ENCODE peak calls at places on chromosomes 13 and 19, in six cellular contexts. One of them, this sample, is unnamed.

GRCh38 chr13:39766464-39767167 is 111.2 kb downstream of the COG6 start:
- DNase-seq in fibroblast of lung: no peak
- DNase-seq in stimulated activated CD4-positive, alpha-beta T cell treated with anti-CD3 and anti-CD28 coated beads, Interleukin-4, amount 100 ng/mL, for 1 hour: no peak
- DNase-seq in naive thymus-derived CD8-positive, alpha-beta T cell: no peak
- DNase-seq in SHP77: no peak
- DNase-seq in astrocyte of the hippocampus: peak
- DNase-seq in this sample: no peak

GRCh38 chr19:46994141-46994686 is 25.4 kb upstream of the NPAS1 start:
- DNase-seq in fibroblast of lung: no peak
- DNase-seq in stimulated activated CD4-positive, alpha-beta T cell treated with anti-CD3 and anti-CD28 coated beads, Interleukin-4, amount 100 ng/mL, for 1 hour: no peak
- DNase-seq in naive thymus-derived CD8-positive, alpha-beta T cell: no peak
- DNase-seq in SHP77: no peak
- DNase-seq in astrocyte of the hippocampus: no peak
- DNase-seq in this sample: no peak

GRCh38 chr13:31818236-31818635 is 78.9 kb downstream of the RXFP2 start:
- DNase-seq in fibroblast of lung: peak
- DNase-seq in stimulated activated CD4-positive, alpha-beta T cell treated with anti-CD3 and anti-CD28 coated beads, Interleukin-4, amount 100 ng/mL, for 1 hour: no peak
- DNase-seq in naive thymus-derived CD8-positive, alpha-beta T cell: no peak
- DNase-seq in SHP77: no peak
- DNase-seq in astrocyte of the hippocampus: no peak
- DNase-seq in this sample: no peak

GRCh38 chr19:30722801-30723200 is 350.6 kb downstream of the ZNF536 start:
- DNase-seq in fibroblast of lung: no peak
- DNase-seq in stimulated activated CD4-positive, alpha-beta T cell treated with anti-CD3 and anti-CD28 coated beads, Interleukin-4, amount 100 ng/mL, for 1 hour: no peak
- DNase-seq in naive thymus-derived CD8-positive, alpha-beta T cell: no peak
- DNase-seq in SHP77: no peak
- DNase-seq in astrocyte of the hippocampus: no peak
- DNase-seq in this sample: no peak

GRCh38 chr13:48233886-48234488 is 981 bp downstream of the ITM2B start:
- DNase-seq in fibroblast of lung: peak
- DNase-seq in stimulated activated CD4-positive, alpha-beta T cell treated with anti-CD3 and anti-CD28 coated beads, Interleukin-4, amount 100 ng/mL, for 1 hour: no peak
- DNase-seq in naive thymus-derived CD8-positive, alpha-beta T cell: no peak
- DNase-seq in SHP77: no peak
- DNase-seq in astrocyte of the hippocampus: peak
- DNase-seq in this sample: no peak

GRCh38 chr13:43883636-43884035 is 3.9 kb downstream of the LACC1 start:
- DNase-seq in fibroblast of lung: peak
- DNase-seq in stimulated activated CD4-positive, alpha-beta T cell treated with anti-CD3 and anti-CD28 coated beads, Interleukin-4, amount 100 ng/mL, for 1 hour: no peak
- DNase-seq in naive thymus-derived CD8-positive, alpha-beta T cell: no peak
- DNase-seq in SHP77: no peak
- DNase-seq in astrocyte of the hippocampus: no peak
- DNase-seq in this sample: no peak

GRCh38 chr13:106151056-106151699 is 384.3 kb downstream of the EFNB2 start:
- DNase-seq in fibroblast of lung: peak
- DNase-seq in stimulated activated CD4-positive, alpha-beta T cell treated with anti-CD3 and anti-CD28 coated beads, Interleukin-4, amount 100 ng/mL, for 1 hour: no peak
- DNase-seq in naive thymus-derived CD8-positive, alpha-beta T cell: no peak
- DNase-seq in SHP77: no peak
- DNase-seq in astrocyte of the hippocampus: peak
- DNase-seq in this sample: no peak

GRCh38 chr13:23579072-23579885 is 9.1 kb downstream of the TNFRSF19 start:
- DNase-seq in fibroblast of lung: peak
- DNase-seq in stimulated activated CD4-positive, alpha-beta T cell treated with anti-CD3 and anti-CD28 coated beads, Interleukin-4, amount 100 ng/mL, for 1 hour: peak
- DNase-seq in naive thymus-derived CD8-positive, alpha-beta T cell: peak
- DNase-seq in SHP77: peak
- DNase-seq in astrocyte of the hippocampus: peak
- DNase-seq in this sample: peak

GRCh38 chr19:867301-867793 is 7.9 kb downstream of the CFD start:
- DNase-seq in fibroblast of lung: no peak
- DNase-seq in stimulated activated CD4-positive, alpha-beta T cell treated with anti-CD3 and anti-CD28 coated beads, Interleukin-4, amount 100 ng/mL, for 1 hour: no peak
- DNase-seq in naive thymus-derived CD8-positive, alpha-beta T cell: no peak
- DNase-seq in SHP77: no peak
- DNase-seq in astrocyte of the hippocampus: no peak
- DNase-seq in this sample: peak

GRCh38 chr19:13013649-13014048 is 18.4 kb downstream of the NFIX start:
- DNase-seq in fibroblast of lung: peak
- DNase-seq in stimulated activated CD4-positive, alpha-beta T cell treated with anti-CD3 and anti-CD28 coated beads, Interleukin-4, amount 100 ng/mL, for 1 hour: no peak
- DNase-seq in naive thymus-derived CD8-positive, alpha-beta T cell: no peak
- DNase-seq in SHP77: no peak
- DNase-seq in astrocyte of the hippocampus: peak
- DNase-seq in this sample: no peak

GRCh38 chr19:11534538-11534937 is 4.1 kb upstream of the CNN1 start:
- DNase-seq in fibroblast of lung: no peak
- DNase-seq in stimulated activated CD4-positive, alpha-beta T cell treated with anti-CD3 and anti-CD28 coated beads, Interleukin-4, amount 100 ng/mL, for 1 hour: no peak
- DNase-seq in naive thymus-derived CD8-positive, alpha-beta T cell: no peak
- DNase-seq in SHP77: no peak
- DNase-seq in astrocyte of the hippocampus: no peak
- DNase-seq in this sample: no peak

GRCh38 chr13:78826312-78826711 is 167.4 kb upstream of the OBI1 start:
- DNase-seq in fibroblast of lung: no peak
- DNase-seq in stimulated activated CD4-positive, alpha-beta T cell treated with anti-CD3 and anti-CD28 coated beads, Interleukin-4, amount 100 ng/mL, for 1 hour: no peak
- DNase-seq in naive thymus-derived CD8-positive, alpha-beta T cell: no peak
- DNase-seq in SHP77: no peak
- DNase-seq in astrocyte of the hippocampus: no peak
- DNase-seq in this sample: no peak

GRCh38 chr13:43232144-43232840 is 208.9 kb downstream of the DNAJC15 start:
- DNase-seq in fibroblast of lung: peak
- DNase-seq in stimulated activated CD4-positive, alpha-beta T cell treated with anti-CD3 and anti-CD28 coated beads, Interleukin-4, amount 100 ng/mL, for 1 hour: no peak
- DNase-seq in naive thymus-derived CD8-positive, alpha-beta T cell: no peak
- DNase-seq in SHP77: no peak
- DNase-seq in astrocyte of the hippocampus: no peak
- DNase-seq in this sample: no peak

GRCh38 chr13:61898207-61898606 is 482.6 kb upstream of the PCDH20 start:
- DNase-seq in fibroblast of lung: no peak
- DNase-seq in stimulated activated CD4-positive, alpha-beta T cell treated with anti-CD3 and anti-CD28 coated beads, Interleukin-4, amount 100 ng/mL, for 1 hour: no peak
- DNase-seq in naive thymus-derived CD8-positive, alpha-beta T cell: no peak
- DNase-seq in SHP77: no peak
- DNase-seq in astrocyte of the hippocampus: no peak
- DNase-seq in this sample: no peak

GRCh38 chr19:6108721-6109633 is 1.3 kb downstream of the RFX2 start:
- DNase-seq in fibroblast of lung: peak
- DNase-seq in stimulated activated CD4-positive, alpha-beta T cell treated with anti-CD3 and anti-CD28 coated beads, Interleukin-4, amount 100 ng/mL, for 1 hour: peak
- DNase-seq in naive thymus-derived CD8-positive, alpha-beta T cell: peak
- DNase-seq in SHP77: no peak
- DNase-seq in astrocyte of the hippocampus: peak
- DNase-seq in this sample: peak

GRCh38 chr19:50519006-50519575 is 5.4 kb upstream of the ASPDH start:
- DNase-seq in fibroblast of lung: no peak
- DNase-seq in stimulated activated CD4-positive, alpha-beta T cell treated with anti-CD3 and anti-CD28 coated beads, Interleukin-4, amount 100 ng/mL, for 1 hour: no peak
- DNase-seq in naive thymus-derived CD8-positive, alpha-beta T cell: no peak
- DNase-seq in SHP77: no peak
- DNase-seq in astrocyte of the hippocampus: no peak
- DNase-seq in this sample: no peak

GRCh38 chr19:29170554-29170953 is 42.4 kb downstream of the UQCRFS1 start:
- DNase-seq in fibroblast of lung: no peak
- DNase-seq in stimulated activated CD4-positive, alpha-beta T cell treated with anti-CD3 and anti-CD28 coated beads, Interleukin-4, amount 100 ng/mL, for 1 hour: no peak
- DNase-seq in naive thymus-derived CD8-positive, alpha-beta T cell: no peak
- DNase-seq in SHP77: no peak
- DNase-seq in astrocyte of the hippocampus: no peak
- DNase-seq in this sample: no peak

GRCh38 chr19:54420383-54421168 is 5.3 kb downstream of the TTYH1 start:
- DNase-seq in fibroblast of lung: no peak
- DNase-seq in stimulated activated CD4-positive, alpha-beta T cell treated with anti-CD3 and anti-CD28 coated beads, Interleukin-4, amount 100 ng/mL, for 1 hour: no peak
- DNase-seq in naive thymus-derived CD8-positive, alpha-beta T cell: no peak
- DNase-seq in SHP77: no peak
- DNase-seq in astrocyte of the hippocampus: peak
- DNase-seq in this sample: no peak

GRCh38 chr13:77820431-77821149 is 98.0 kb downstream of the EDNRB start:
- DNase-seq in fibroblast of lung: no peak
- DNase-seq in stimulated activated CD4-positive, alpha-beta T cell treated with anti-CD3 and anti-CD28 coated beads, Interleukin-4, amount 100 ng/mL, for 1 hour: no peak
- DNase-seq in naive thymus-derived CD8-positive, alpha-beta T cell: no peak
- DNase-seq in SHP77: no peak
- DNase-seq in astrocyte of the hippocampus: no peak
- DNase-seq in this sample: peak

GRCh38 chr19:45179063-45179847 is 671 bp downstream of the BLOC1S3 start:
- DNase-seq in fibroblast of lung: peak
- DNase-seq in stimulated activated CD4-positive, alpha-beta T cell treated with anti-CD3 and anti-CD28 coated beads, Interleukin-4, amount 100 ng/mL, for 1 hour: peak
- DNase-seq in naive thymus-derived CD8-positive, alpha-beta T cell: peak
- DNase-seq in SHP77: no peak
- DNase-seq in astrocyte of the hippocampus: peak
- DNase-seq in this sample: peak

GRCh38 chr13:34458756-34459462 is 483.2 kb upstream of the NBEA start:
- DNase-seq in fibroblast of lung: no peak
- DNase-seq in stimulated activated CD4-positive, alpha-beta T cell treated with anti-CD3 and anti-CD28 coated beads, Interleukin-4, amount 100 ng/mL, for 1 hour: no peak
- DNase-seq in naive thymus-derived CD8-positive, alpha-beta T cell: no peak
- DNase-seq in SHP77: peak
- DNase-seq in astrocyte of the hippocampus: no peak
- DNase-seq in this sample: no peak

GRCh38 chr13:110136660-110137585 is 170.0 kb downstream of the COL4A1 start:
- DNase-seq in fibroblast of lung: no peak
- DNase-seq in stimulated activated CD4-positive, alpha-beta T cell treated with anti-CD3 and anti-CD28 coated beads, Interleukin-4, amount 100 ng/mL, for 1 hour: no peak
- DNase-seq in naive thymus-derived CD8-positive, alpha-beta T cell: no peak
- DNase-seq in SHP77: no peak
- DNase-seq in astrocyte of the hippocampus: peak
- DNase-seq in this sample: peak

GRCh38 chr13:43445651-43446050 is 341.1 kb downstream of the ENOX1 start:
- DNase-seq in fibroblast of lung: no peak
- DNase-seq in stimulated activated CD4-positive, alpha-beta T cell treated with anti-CD3 and anti-CD28 coated beads, Interleukin-4, amount 100 ng/mL, for 1 hour: no peak
- DNase-seq in naive thymus-derived CD8-positive, alpha-beta T cell: no peak
- DNase-seq in SHP77: no peak
- DNase-seq in astrocyte of the hippocampus: peak
- DNase-seq in this sample: no peak

GRCh38 chr13:26663801-26664200 is 96.8 kb downstream of the GPR12 start:
- DNase-seq in fibroblast of lung: no peak
- DNase-seq in stimulated activated CD4-positive, alpha-beta T cell treated with anti-CD3 and anti-CD28 coated beads, Interleukin-4, amount 100 ng/mL, for 1 hour: no peak
- DNase-seq in naive thymus-derived CD8-positive, alpha-beta T cell: no peak
- DNase-seq in SHP77: no peak
- DNase-seq in astrocyte of the hippocampus: no peak
- DNase-seq in this sample: no peak

GRCh38 chr19:16034958-16035560 is 41.2 kb upstream of the TPM4 start:
- DNase-seq in fibroblast of lung: no peak
- DNase-seq in stimulated activated CD4-positive, alpha-beta T cell treated with anti-CD3 and anti-CD28 coated beads, Interleukin-4, amount 100 ng/mL, for 1 hour: no peak
- DNase-seq in naive thymus-derived CD8-positive, alpha-beta T cell: no peak
- DNase-seq in SHP77: no peak
- DNase-seq in astrocyte of the hippocampus: no peak
- DNase-seq in this sample: no peak

GRCh38 chr19:45938733-45939319 is 24.2 kb upstream of the NANOS2 start:
- DNase-seq in fibroblast of lung: no peak
- DNase-seq in stimulated activated CD4-positive, alpha-beta T cell treated with anti-CD3 and anti-CD28 coated beads, Interleukin-4, amount 100 ng/mL, for 1 hour: no peak
- DNase-seq in naive thymus-derived CD8-positive, alpha-beta T cell: no peak
- DNase-seq in SHP77: no peak
- DNase-seq in astrocyte of the hippocampus: no peak
- DNase-seq in this sample: no peak

GRCh38 chr13:113145911-113146598 is 12.4 kb upstream of the PROZ start:
- DNase-seq in fibroblast of lung: no peak
- DNase-seq in stimulated activated CD4-positive, alpha-beta T cell treated with anti-CD3 and anti-CD28 coated beads, Interleukin-4, amount 100 ng/mL, for 1 hour: no peak
- DNase-seq in naive thymus-derived CD8-positive, alpha-beta T cell: no peak
- DNase-seq in SHP77: no peak
- DNase-seq in astrocyte of the hippocampus: no peak
- DNase-seq in this sample: no peak

GRCh38 chr13:101514695-101515275 is 62.3 kb downstream of the ITGBL1 start:
- DNase-seq in fibroblast of lung: peak
- DNase-seq in stimulated activated CD4-positive, alpha-beta T cell treated with anti-CD3 and anti-CD28 coated beads, Interleukin-4, amount 100 ng/mL, for 1 hour: no peak
- DNase-seq in naive thymus-derived CD8-positive, alpha-beta T cell: no peak
- DNase-seq in SHP77: peak
- DNase-seq in astrocyte of the hippocampus: peak
- DNase-seq in this sample: peak

GRCh38 chr13:45207319-45207718 is 6.5 kb upstream of the KCTD4 start:
- DNase-seq in fibroblast of lung: peak
- DNase-seq in stimulated activated CD4-positive, alpha-beta T cell treated with anti-CD3 and anti-CD28 coated beads, Interleukin-4, amount 100 ng/mL, for 1 hour: no peak
- DNase-seq in naive thymus-derived CD8-positive, alpha-beta T cell: no peak
- DNase-seq in SHP77: no peak
- DNase-seq in astrocyte of the hippocampus: no peak
- DNase-seq in this sample: no peak

GRCh38 chr13:27622102-27622820 is 569 bp downstream of the POLR1D start:
- DNase-seq in fibroblast of lung: no peak
- DNase-seq in stimulated activated CD4-positive, alpha-beta T cell treated with anti-CD3 and anti-CD28 coated beads, Interleukin-4, amount 100 ng/mL, for 1 hour: no peak
- DNase-seq in naive thymus-derived CD8-positive, alpha-beta T cell: no peak
- DNase-seq in SHP77: no peak
- DNase-seq in astrocyte of the hippocampus: peak
- DNase-seq in this sample: peak

GRCh38 chr19:4066176-4066606 is 508 bp downstream of the ZBTB7A start:
- DNase-seq in fibroblast of lung: no peak
- DNase-seq in stimulated activated CD4-positive, alpha-beta T cell treated with anti-CD3 and anti-CD28 coated beads, Interleukin-4, amount 100 ng/mL, for 1 hour: peak
- DNase-seq in naive thymus-derived CD8-positive, alpha-beta T cell: peak
- DNase-seq in SHP77: no peak
- DNase-seq in astrocyte of the hippocampus: no peak
- DNase-seq in this sample: no peak

GRCh38 chr13:50485979-50486935 is 357.2 kb downstream of the DLEU7 start:
- DNase-seq in fibroblast of lung: peak
- DNase-seq in stimulated activated CD4-positive, alpha-beta T cell treated with anti-CD3 and anti-CD28 coated beads, Interleukin-4, amount 100 ng/mL, for 1 hour: no peak
- DNase-seq in naive thymus-derived CD8-positive, alpha-beta T cell: no peak
- DNase-seq in SHP77: no peak
- DNase-seq in astrocyte of the hippocampus: peak
- DNase-seq in this sample: peak

GRCh38 chr13:34721631-34722144 is 220.4 kb upstream of the NBEA start:
- DNase-seq in fibroblast of lung: no peak
- DNase-seq in stimulated activated CD4-positive, alpha-beta T cell treated with anti-CD3 and anti-CD28 coated beads, Interleukin-4, amount 100 ng/mL, for 1 hour: no peak
- DNase-seq in naive thymus-derived CD8-positive, alpha-beta T cell: no peak
- DNase-seq in SHP77: peak
- DNase-seq in astrocyte of the hippocampus: no peak
- DNase-seq in this sample: no peak

GRCh38 chr13:49627831-49628652 is at the start of gene ARL11:
- DNase-seq in fibroblast of lung: no peak
- DNase-seq in stimulated activated CD4-positive, alpha-beta T cell treated with anti-CD3 and anti-CD28 coated beads, Interleukin-4, amount 100 ng/mL, for 1 hour: peak
- DNase-seq in naive thymus-derived CD8-positive, alpha-beta T cell: peak
- DNase-seq in SHP77: no peak
- DNase-seq in astrocyte of the hippocampus: no peak
- DNase-seq in this sample: no peak

GRCh38 chr19:13154911-13155471 is 4.8 kb downstream of the IER2 start:
- DNase-seq in fibroblast of lung: peak
- DNase-seq in stimulated activated CD4-positive, alpha-beta T cell treated with anti-CD3 and anti-CD28 coated beads, Interleukin-4, amount 100 ng/mL, for 1 hour: peak
- DNase-seq in naive thymus-derived CD8-positive, alpha-beta T cell: peak
- DNase-seq in SHP77: no peak
- DNase-seq in astrocyte of the hippocampus: peak
- DNase-seq in this sample: peak

GRCh38 chr19:8017808-8018207 is 12.4 kb upstream of the ELAVL1 start:
- DNase-seq in fibroblast of lung: no peak
- DNase-seq in stimulated activated CD4-positive, alpha-beta T cell treated with anti-CD3 and anti-CD28 coated beads, Interleukin-4, amount 100 ng/mL, for 1 hour: peak
- DNase-seq in naive thymus-derived CD8-positive, alpha-beta T cell: no peak
- DNase-seq in SHP77: peak
- DNase-seq in astrocyte of the hippocampus: no peak
- DNase-seq in this sample: peak